ENCODE peak calls at places on chromosomes 2 and 18, in eight cellular contexts. L is upper lobe of right lung, K is foreskin fibroblast, I is thyroid gland, W is bronchial epithelial cell, B is B cell, X is RWPE1, V is Panc1. E is an unnamed sample.

GRCh38 chr2:76579911-76580310 is 869.2 kb upstream of the GCFC2 start:
- DNase-seq in L (no peak), X (no peak), I (no peak), B (no peak), V (no peak), K (no peak), W (no peak), E (no peak)

GRCh38 chr2:230209422-230210051 is 10.2 kb downstream of the SP110 start:
- DNase-seq in I (no peak), B (peak; percentile 51), V (no peak), X (no peak), K (no peak), L (no peak), W (no peak), E (no peak)

GRCh38 chr2:203706403-203706802 is at the start of gene CD28:
- DNase-seq in X (no peak), I (peak; percentile 20), B (peak; percentile 50), V (no peak), W (no peak), L (no peak), K (no peak), E (no peak)

GRCh38 chr2:216292886-216293291 is 79.4 kb downstream of the MARCHF4 start:
- DNase-seq in L (no peak), X (no peak), V (no peak), B (no peak), K (peak; percentile 28), W (no peak), I (no peak), E (peak; percentile 50)

GRCh38 chr2:237178396-237178795 is 92.7 kb downstream of the COPS8 start:
- DNase-seq in L (no peak), X (peak; percentile 26), I (no peak), B (no peak), K (peak; percentile 91), V (no peak), W (peak; percentile 83), E (no peak)

GRCh38 chr2:161964070-161964645 is 109.9 kb downstream of the DPP4 start:
- DNase-seq in K (no peak), W (no peak), V (no peak), B (no peak), I (no peak), X (no peak), L (no peak), E (no peak)

GRCh38 chr2:120878970-120879369 is 143.3 kb downstream of the GLI2 start:
- DNase-seq in W (peak; percentile 10), L (no peak), B (no peak), X (no peak), I (no peak), K (no peak), V (no peak), E (peak; percentile 46)

GRCh38 chr2:61362873-61363272 is 108.0 kb downstream of the USP34 start:
- DNase-seq in V (no peak), L (no peak), X (no peak), K (no peak), B (no peak), I (no peak), W (no peak), E (no peak)

GRCh38 chr2:71686781-71687180 is 233.4 kb downstream of the DYSF start:
- DNase-seq in L (peak; percentile 36), W (no peak), B (no peak), K (no peak), V (no peak), I (no peak), X (no peak), E (no peak)

GRCh38 chr2:113767811-113768210 is 11.4 kb upstream of the SLC35F5 start:
- DNase-seq in V (no peak), I (no peak), W (no peak), K (no peak), L (no peak), B (no peak), X (no peak), E (no peak)
- TF ChIP-seq CTCF in V (no peak), I (no peak), W (no peak), K (no peak), L (no peak), B (no peak), X (no peak), E (no peak)

DNA sequence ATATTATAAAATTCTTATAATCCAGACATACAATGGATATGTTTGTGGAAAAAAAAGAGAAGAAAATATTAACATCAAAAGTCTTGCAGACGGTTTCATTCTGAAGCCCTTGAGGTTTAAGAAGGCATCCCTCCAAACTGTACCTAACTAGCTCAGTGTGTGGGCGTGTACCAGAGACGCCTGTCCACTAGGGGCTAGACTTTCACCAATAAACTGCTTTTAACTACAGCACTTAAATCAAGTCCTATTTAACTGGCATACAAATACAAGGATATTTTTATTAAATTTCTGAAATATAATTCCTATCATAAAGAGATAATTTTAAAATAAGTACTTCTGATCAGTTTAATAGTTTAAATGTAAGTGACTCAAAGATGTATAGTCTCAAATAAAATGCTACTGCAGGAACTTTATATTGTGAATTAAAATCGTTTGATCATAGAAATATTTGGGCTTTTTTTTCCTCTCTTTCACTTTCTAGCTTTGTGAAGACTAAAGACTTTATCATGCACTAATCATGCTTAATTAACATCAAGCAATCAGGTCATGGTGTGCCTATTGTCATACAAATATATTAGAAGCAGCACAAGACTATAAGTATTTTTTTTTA is 437.7 kb downstream of the SATB2 start:
- DNase-seq in B (no peak), K (peak; percentile 67), W (peak; percentile 6), L (no peak), V (no peak), I (peak; percentile 12), X (peak; percentile 21), E (peak; percentile 30)
- TF ChIP-seq CTCF in B (no peak), K (peak; percentile 75), W (peak; percentile 3), L (peak; percentile 35), V (peak; percentile 52), I (peak; percentile 12), X (peak; percentile 6), E (peak; percentile 71)

GRCh38 chr18:46946656-46947282 is 29.4 kb downstream of the KATNAL2 start:
- DNase-seq in I (peak; percentile 74), L (peak; percentile 86), W (peak; percentile 76), B (peak; percentile 71), K (peak; percentile 91), V (no peak), X (peak; percentile 83), E (peak; percentile 78)

GRCh38 chr18:46953195-46953594 is 35.8 kb downstream of the KATNAL2 start:
- DNase-seq in W (no peak), I (no peak), K (peak; percentile 32), L (no peak), V (no peak), X (no peak), B (no peak), E (no peak)

DNA sequence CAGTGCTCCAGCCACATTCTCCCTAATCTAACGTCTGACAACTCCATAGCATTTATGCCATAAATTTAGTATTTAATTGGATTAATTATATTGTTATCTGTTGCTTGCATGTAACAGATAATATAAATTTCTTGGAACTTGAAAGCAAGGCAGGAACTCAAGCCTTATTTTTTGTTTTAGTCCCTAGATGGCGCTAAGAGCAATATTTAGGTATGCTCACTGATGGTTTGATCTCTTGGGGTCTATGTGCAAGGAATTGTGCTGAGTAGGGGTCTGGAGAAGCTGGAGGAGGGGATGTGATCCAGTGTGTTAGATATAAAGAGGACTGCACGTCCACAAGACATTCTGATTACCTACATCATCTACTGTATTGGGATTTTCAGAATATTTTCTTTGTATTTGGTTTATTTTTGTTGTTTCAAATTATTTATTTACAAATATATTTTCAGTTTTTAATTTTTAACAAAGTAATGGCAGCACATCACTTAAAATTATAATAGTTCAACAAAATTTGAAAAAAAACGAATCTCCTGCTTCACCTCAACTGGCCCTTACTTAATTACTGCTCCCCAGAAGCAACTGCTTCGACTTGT is 32.8 kb downstream of the KATNAL2 start:
- DNase-seq in I (no peak), W (peak; percentile 36), L (no peak), X (no peak), K (peak; percentile 38), B (no peak), V (no peak), E (no peak)
- TF ChIP-seq CTCF in I (no peak), W (peak; percentile 39), L (peak; percentile 44), X (peak; percentile 42), K (peak; percentile 40), B (peak; percentile 61), V (peak; percentile 63), E (peak; percentile 50)

GRCh38 chr18:51278045-51278649 is 80.7 kb upstream of the MEX3C start:
- DNase-seq in L (no peak), V (peak; percentile 2), X (peak; percentile 28), K (no peak), I (no peak), W (peak; percentile 56), B (no peak), E (peak; percentile 48)
- TF ChIP-seq CTCF in L (peak; percentile 39), V (peak; percentile 57), X (peak; percentile 66), K (peak; percentile 15), I (no peak), W (peak; percentile 93), B (peak; percentile 39), E (peak; percentile 70)

DNA sequence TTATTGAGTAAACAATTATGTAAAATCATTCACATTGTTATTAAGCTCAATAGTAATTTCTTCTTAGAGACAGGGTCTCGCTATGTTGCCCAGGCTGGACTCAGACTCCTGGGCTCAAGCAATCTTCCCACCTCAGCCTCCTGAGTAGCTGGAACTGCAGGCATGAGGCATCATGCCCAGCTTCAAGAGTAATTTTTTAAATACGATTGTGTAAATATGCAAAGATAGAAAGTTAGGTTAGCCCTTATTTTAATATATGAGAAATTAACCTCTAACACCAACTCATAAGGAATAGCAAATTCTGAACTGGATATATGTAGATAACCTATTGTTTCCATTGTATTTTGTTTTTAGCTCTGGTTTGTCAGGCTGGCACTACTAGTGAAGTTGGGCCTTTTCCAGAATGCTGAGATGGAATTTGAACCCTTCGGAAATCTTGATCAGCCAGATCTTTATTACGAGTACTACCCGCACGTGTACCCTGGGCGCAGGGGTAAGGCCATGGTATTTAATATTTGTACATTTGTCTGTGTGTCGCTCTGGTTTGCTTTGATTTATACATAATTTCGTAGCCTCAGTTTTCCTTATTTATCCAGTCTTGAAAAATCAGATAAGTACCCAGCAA is 44.8 kb downstream of the TRAPPC12 start:
- DNase-seq in I (no peak), V (no peak), L (no peak), B (no peak), K (no peak), W (no peak), X (no peak), E (no peak)
- TF ChIP-seq CTCF in I (no peak), V (no peak), L (no peak), B (peak; percentile 80), K (no peak), W (no peak), X (peak; percentile 70), E (no peak)

GRCh38 chr2:39731546-39731945 is 47.5 kb downstream of the THUMPD2 start:
- DNase-seq in W (no peak), B (no peak), L (no peak), K (no peak), X (no peak), I (no peak), V (no peak), E (no peak)

GRCh38 chr2:39730685-39731302 is 48.3 kb downstream of the THUMPD2 start:
- DNase-seq in W (peak; percentile 52), V (peak; percentile 41), X (peak; percentile 26), K (peak; percentile 60), I (no peak), B (no peak), L (no peak), E (no peak)

GRCh38 chr2:39730276-39730675 is 48.8 kb downstream of the THUMPD2 start:
- DNase-seq in L (no peak), I (no peak), W (no peak), X (no peak), K (no peak), V (no peak), B (no peak), E (no peak)

GRCh38 chr2:39725401-39725800 is 53.7 kb downstream of the THUMPD2 start:
- DNase-seq in X (no peak), V (no peak), B (no peak), K (peak; percentile 89), I (no peak), L (no peak), W (no peak), E (no peak)

GRCh38 chr2:39728941-39729351 is 50.1 kb downstream of the THUMPD2 start:
- DNase-seq in V (no peak), K (peak; percentile 68), X (peak; percentile 44), W (peak; percentile 18), L (peak; percentile 67), I (peak; percentile 47), B (peak; percentile 21), E (peak; percentile 69)
- TF ChIP-seq CTCF in V (peak; percentile 91), K (peak; percentile 77), X (peak; percentile 33), W (peak; percentile 74), L (peak; percentile 69), I (peak; percentile 58), B (peak; percentile 79), E (peak; percentile 90)

E was measured in BE2C.